ENCODE peak calls at places on chromosome 5, in four cellular contexts. One of them, this sample, is unnamed.

GRCh38 chr5:109907751-109908150 is 218.0 kb downstream of the MAN2A1 start:
- DNase-seq in fibroblast of lung: peak
- DNase-seq in activated B cell treated with CpG ODN at 0.5 μM for 24 hours: no peak
- DNase-seq in heart right ventricle: no peak
- DNase-seq in this sample: no peak

GRCh38 chr5:132481243-132482211 is 9.0 kb downstream of the IRF1 start:
- DNase-seq in fibroblast of lung: no peak
- DNase-seq in activated B cell treated with CpG ODN at 0.5 μM for 24 hours: no peak
- DNase-seq in heart right ventricle: no peak
- DNase-seq in this sample: no peak

GRCh38 chr5:68656936-68657857 is 436.6 kb upstream of the SLC30A5 start:
- DNase-seq in fibroblast of lung: peak
- DNase-seq in activated B cell treated with CpG ODN at 0.5 μM for 24 hours: no peak
- DNase-seq in heart right ventricle: no peak
- DNase-seq in this sample: no peak

GRCh38 chr5:69449511-69449910 is 34.6 kb downstream of the MARVELD2 start:
- DNase-seq in fibroblast of lung: no peak
- DNase-seq in activated B cell treated with CpG ODN at 0.5 μM for 24 hours: no peak
- DNase-seq in heart right ventricle: no peak
- DNase-seq in this sample: no peak

GRCh38 chr5:112703866-112704820 is 33.5 kb upstream of the APC start:
- DNase-seq in fibroblast of lung: peak
- DNase-seq in activated B cell treated with CpG ODN at 0.5 μM for 24 hours: no peak
- DNase-seq in heart right ventricle: peak
- DNase-seq in this sample: no peak

GRCh38 chr5:163841-164240 is 27.5 kb upstream of the LRRC14B start:
- DNase-seq in fibroblast of lung: no peak
- DNase-seq in activated B cell treated with CpG ODN at 0.5 μM for 24 hours: no peak
- DNase-seq in heart right ventricle: no peak
- DNase-seq in this sample: peak

GRCh38 chr5:73189816-73190451 is 16.9 kb downstream of the TMEM174 start:
- DNase-seq in fibroblast of lung: peak
- DNase-seq in activated B cell treated with CpG ODN at 0.5 μM for 24 hours: no peak
- DNase-seq in heart right ventricle: no peak
- DNase-seq in this sample: no peak

GRCh38 chr5:57735754-57736153 is 253.1 kb upstream of the ACTBL2 start:
- DNase-seq in fibroblast of lung: peak
- DNase-seq in activated B cell treated with CpG ODN at 0.5 μM for 24 hours: no peak
- DNase-seq in heart right ventricle: no peak
- DNase-seq in this sample: no peak

GRCh38 chr5:158754018-158754514 is 345.6 kb downstream of the EBF1 start:
- DNase-seq in fibroblast of lung: peak
- DNase-seq in activated B cell treated with CpG ODN at 0.5 μM for 24 hours: no peak
- DNase-seq in heart right ventricle: no peak
- DNase-seq in this sample: no peak

GRCh38 chr5:143182901-143183820 is 220.3 kb downstream of the NR3C1 start:
- DNase-seq in fibroblast of lung: peak
- DNase-seq in activated B cell treated with CpG ODN at 0.5 μM for 24 hours: no peak
- DNase-seq in heart right ventricle: peak
- DNase-seq in this sample: no peak

GRCh38 chr5:78647838-78648358 is 674 bp downstream of the LHFPL2 start:
- DNase-seq in fibroblast of lung: peak
- DNase-seq in activated B cell treated with CpG ODN at 0.5 μM for 24 hours: no peak
- DNase-seq in heart right ventricle: peak
- DNase-seq in this sample: no peak

GRCh38 chr5:125696762-125697161 is 726.4 kb upstream of the GRAMD2B start:
- DNase-seq in fibroblast of lung: peak
- DNase-seq in activated B cell treated with CpG ODN at 0.5 μM for 24 hours: no peak
- DNase-seq in heart right ventricle: peak
- DNase-seq in this sample: no peak

GRCh38 chr5:171849585-171850353 is 64.2 kb downstream of the SMIM23 start:
- DNase-seq in fibroblast of lung: no peak
- DNase-seq in activated B cell treated with CpG ODN at 0.5 μM for 24 hours: no peak
- DNase-seq in heart right ventricle: no peak
- DNase-seq in this sample: no peak

GRCh38 chr5:171848487-171848886 is 62.9 kb downstream of the SMIM23 start:
- DNase-seq in fibroblast of lung: no peak
- DNase-seq in activated B cell treated with CpG ODN at 0.5 μM for 24 hours: no peak
- DNase-seq in heart right ventricle: no peak
- DNase-seq in this sample: no peak

GRCh38 chr5:171848006-171848405 is 62.4 kb downstream of the SMIM23 start:
- DNase-seq in fibroblast of lung: no peak
- DNase-seq in activated B cell treated with CpG ODN at 0.5 μM for 24 hours: no peak
- DNase-seq in heart right ventricle: no peak
- DNase-seq in this sample: no peak

GRCh38 chr5:171850354-171850947 is 64.8 kb downstream of the SMIM23 start:
- DNase-seq in fibroblast of lung: no peak
- DNase-seq in activated B cell treated with CpG ODN at 0.5 μM for 24 hours: no peak
- DNase-seq in heart right ventricle: no peak
- DNase-seq in this sample: no peak

DNA sequence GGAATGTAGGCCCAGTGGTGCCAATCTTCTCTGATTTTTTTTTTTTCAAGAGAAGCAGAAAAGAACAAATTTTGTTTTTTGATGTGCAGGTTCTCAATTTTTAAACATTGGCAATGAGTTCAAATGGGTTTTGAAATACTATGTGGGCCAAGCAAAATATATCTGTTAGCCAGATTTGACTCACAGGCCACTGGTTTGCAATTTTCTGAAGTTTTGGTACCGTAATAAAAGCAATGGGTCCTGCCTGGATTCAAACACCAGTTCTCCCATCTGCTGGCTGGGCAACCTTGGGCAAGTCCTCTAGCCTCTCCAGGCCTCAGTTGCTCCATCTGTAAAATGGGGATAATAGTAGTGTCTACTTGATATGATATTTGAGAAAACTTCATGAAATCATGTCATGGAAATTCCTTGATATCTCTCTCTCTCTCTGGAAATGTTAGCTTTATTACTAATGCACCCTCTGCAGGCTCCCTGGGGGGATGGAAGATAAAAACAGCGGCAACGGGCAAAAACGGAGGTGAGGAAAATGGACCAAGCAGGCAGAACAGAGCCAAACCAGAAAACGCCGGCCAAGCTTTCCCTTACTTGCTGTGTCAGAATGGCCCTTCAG is 63.4 kb downstream of the SMIM23 start:
- DNase-seq in fibroblast of lung: no peak
- DNase-seq in activated B cell treated with CpG ODN at 0.5 μM for 24 hours: no peak
- DNase-seq in heart right ventricle: no peak
- DNase-seq in this sample: no peak
- TF ChIP-seq CTCF in fibroblast of lung: peak
- TF ChIP-seq CTCF in activated B cell treated with CpG ODN at 0.5 μM for 24 hours: no peak
- TF ChIP-seq CTCF in heart right ventricle: no peak
- TF ChIP-seq CTCF in this sample: no peak

DNA sequence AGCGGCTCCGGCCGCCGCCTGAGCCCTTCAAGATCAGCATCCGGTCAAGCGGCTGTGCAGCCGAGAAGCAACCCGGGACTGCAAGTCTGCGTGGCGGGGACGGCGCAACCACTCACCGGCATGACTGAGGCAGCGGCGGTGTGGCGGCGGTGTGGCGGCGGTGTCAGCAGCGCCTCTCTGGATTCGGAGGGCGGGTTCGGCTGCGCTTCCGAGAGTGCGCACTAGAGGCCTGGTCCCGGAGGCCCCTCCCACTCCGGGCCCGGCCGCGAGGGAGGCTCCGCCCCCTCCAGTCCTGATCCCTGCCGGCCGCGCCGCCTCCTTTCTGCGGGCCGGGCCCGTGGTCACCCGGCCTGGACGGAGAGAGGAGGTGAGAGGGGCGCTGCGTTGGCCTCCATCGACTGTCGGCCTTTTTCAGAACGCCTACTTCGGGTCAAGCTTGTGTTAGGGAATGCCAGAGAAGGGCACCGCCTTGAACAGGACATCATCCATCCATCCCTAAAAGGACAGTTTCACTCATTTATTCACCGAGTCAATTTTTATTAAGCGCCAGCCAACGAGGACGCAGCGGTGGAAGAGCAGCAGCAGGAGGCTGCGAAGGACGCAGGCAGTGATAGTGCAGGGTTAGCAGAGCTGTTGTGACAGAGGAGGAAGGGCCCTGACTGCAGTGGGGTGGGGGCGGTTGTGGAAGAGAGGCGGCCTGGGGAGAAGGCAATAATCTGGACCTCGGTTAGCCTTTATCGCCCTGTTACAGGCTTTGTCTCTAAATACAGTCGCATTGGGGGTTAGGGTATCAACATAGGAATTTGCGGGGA is at the start of gene ATOX1:
- DNase-seq in fibroblast of lung: peak
- DNase-seq in activated B cell treated with CpG ODN at 0.5 μM for 24 hours: peak
- DNase-seq in heart right ventricle: peak
- DNase-seq in this sample: peak
- TF ChIP-seq CTCF in fibroblast of lung: no peak
- TF ChIP-seq CTCF in activated B cell treated with CpG ODN at 0.5 μM for 24 hours: no peak
- TF ChIP-seq CTCF in heart right ventricle: no peak
- TF ChIP-seq CTCF in this sample: peak

DNA sequence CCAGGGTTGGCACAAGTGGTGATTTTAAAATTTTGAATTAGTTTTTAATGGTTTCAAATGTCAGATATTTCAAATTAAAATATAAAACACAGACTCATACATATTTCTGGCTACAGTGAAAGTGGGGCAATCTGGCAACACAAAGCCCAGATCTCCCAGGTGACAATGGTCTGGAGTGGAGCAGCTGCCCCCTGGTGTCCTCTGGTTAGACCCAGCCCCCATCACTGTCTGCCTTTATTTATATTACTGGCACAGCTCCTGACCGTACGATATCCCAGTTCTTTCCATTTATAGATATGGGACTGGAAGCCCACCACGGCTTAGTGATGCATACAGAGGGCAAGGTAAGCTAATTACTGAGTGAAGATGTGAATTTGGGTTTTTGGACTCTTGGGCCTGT is 37.3 kb downstream of the MACIR start:
- DNase-seq in fibroblast of lung: no peak
- DNase-seq in activated B cell treated with CpG ODN at 0.5 μM for 24 hours: no peak
- DNase-seq in heart right ventricle: no peak
- DNase-seq in this sample: no peak
- TF ChIP-seq CTCF in fibroblast of lung: no peak
- TF ChIP-seq CTCF in activated B cell treated with CpG ODN at 0.5 μM for 24 hours: no peak
- TF ChIP-seq CTCF in heart right ventricle: no peak
- TF ChIP-seq CTCF in this sample: no peak

GRCh38 chr5:139670369-139671095 is 22.4 kb downstream of the CXXC5 start:
- DNase-seq in fibroblast of lung: peak
- DNase-seq in activated B cell treated with CpG ODN at 0.5 μM for 24 hours: peak
- DNase-seq in heart right ventricle: no peak
- DNase-seq in this sample: no peak
- TF ChIP-seq CTCF in fibroblast of lung: peak
- TF ChIP-seq CTCF in activated B cell treated with CpG ODN at 0.5 μM for 24 hours: no peak
- TF ChIP-seq CTCF in heart right ventricle: peak
- TF ChIP-seq CTCF in this sample: peak